ENCODE peak calls at places on chromosome 22, in seven cellular contexts. H is cardiac muscle cell, N is K562, A is osteocyte, B is nephron progenitor cell, X is lower leg skin, C is RWPE1. E is an unnamed sample.

GRCh38 chr22:36641902-36642640 is 61.5 kb downstream of the CACNG2 start:
- DNase-seq in C (peak; percentile 74), B (no peak), A (no peak), N (no peak), H (no peak), X (no peak), E (no peak)

GRCh38 chr22:28464179-28464578 is 215.5 kb downstream of the TTC28 start:
- DNase-seq in X (no peak), A (no peak), B (no peak), H (no peak), C (no peak), N (no peak), E (no peak)

GRCh38 chr22:18994780-18995711 is 59.0 kb upstream of the PRODH start:
- DNase-seq in C (no peak), X (peak; percentile 75), B (peak; percentile 38), N (peak; percentile 32), A (peak; percentile 75), H (peak; percentile 58), E (no peak)

GRCh38 chr22:20419664-20419951 is 18.0 kb downstream of the SCARF2 start:
- DNase-seq in A (no peak), X (peak; percentile 61), B (no peak), N (no peak), C (no peak), H (no peak), E (no peak)

GRCh38 chr22:45223304-45224117 is 17.2 kb downstream of the KIAA0930 start:
- DNase-seq in B (no peak), X (no peak), H (no peak), N (no peak), A (no peak), C (no peak), E (no peak)

GRCh38 chr22:27097481-27097880 is 440.1 kb downstream of the MIAT start:
- DNase-seq in H (no peak), X (no peak), C (no peak), A (no peak), B (no peak), N (no peak), E (no peak)

GRCh38 chr22:35451602-35452001 is 51.7 kb downstream of the MCM5 start:
- DNase-seq in X (no peak), H (no peak), N (no peak), B (no peak), C (no peak), A (no peak), E (no peak)

GRCh38 chr22:43173976-43174720 is 12.8 kb downstream of the TTLL12 start:
- DNase-seq in B (no peak), A (no peak), H (no peak), X (no peak), C (no peak), N (no peak), E (no peak)

GRCh38 chr22:17779286-17780115 is 5.2 kb upstream of the BID start:
- DNase-seq in B (no peak), C (no peak), A (no peak), N (peak; percentile 50), X (no peak), H (no peak), E (peak; percentile 86)

GRCh38 chr22:48485144-48486135 is 1342.2 kb downstream of the BRD1 start:
- DNase-seq in B (no peak), C (no peak), N (no peak), X (peak; percentile 74), H (no peak), A (no peak), E (no peak)

GRCh38 chr22:23216331-23217170 is 36.2 kb downstream of the BCR start:
- DNase-seq in C (no peak), H (no peak), A (no peak), X (no peak), B (no peak), N (peak; percentile 54), E (no peak)

GRCh38 chr22:35712672-35713071 is 5.0 kb upstream of the APOL5 start:
- DNase-seq in X (no peak), B (no peak), N (no peak), H (no peak), A (no peak), C (no peak), E (no peak)

GRCh38 chr22:50545522-50546325 is at the start of gene KLHDC7B:
- DNase-seq in C (no peak), N (no peak), X (no peak), H (no peak), A (no peak), B (no peak), E (peak; percentile 26)

GRCh38 chr22:24444729-24445466 is 17.5 kb downstream of the ADORA2A start:
- DNase-seq in X (no peak), N (no peak), B (peak; percentile 43), A (no peak), C (no peak), H (peak; percentile 25), E (no peak)

GRCh38 chr22:41983516-41983915 is 14.3 kb downstream of the SEPTIN3 start:
- DNase-seq in H (no peak), A (no peak), X (no peak), C (no peak), N (no peak), B (no peak), E (no peak)

GRCh38 chr22:39839917-39840510 is 53.5 kb downstream of the ENTHD1 start:
- DNase-seq in N (peak; percentile 27), X (no peak), B (no peak), C (no peak), H (no peak), A (no peak), E (peak; percentile 28)

GRCh38 chr22:32127904-32128303 is 31.2 kb downstream of the C22orf42 start:
- DNase-seq in C (no peak), B (no peak), N (peak; percentile 24), X (no peak), A (peak; percentile 74), H (no peak), E (no peak)
- TF ChIP-seq CTCF in C (no peak), B (peak; percentile 21), N (peak; percentile 35), X (no peak), A (no peak), H (no peak), E (no peak)

DNA sequence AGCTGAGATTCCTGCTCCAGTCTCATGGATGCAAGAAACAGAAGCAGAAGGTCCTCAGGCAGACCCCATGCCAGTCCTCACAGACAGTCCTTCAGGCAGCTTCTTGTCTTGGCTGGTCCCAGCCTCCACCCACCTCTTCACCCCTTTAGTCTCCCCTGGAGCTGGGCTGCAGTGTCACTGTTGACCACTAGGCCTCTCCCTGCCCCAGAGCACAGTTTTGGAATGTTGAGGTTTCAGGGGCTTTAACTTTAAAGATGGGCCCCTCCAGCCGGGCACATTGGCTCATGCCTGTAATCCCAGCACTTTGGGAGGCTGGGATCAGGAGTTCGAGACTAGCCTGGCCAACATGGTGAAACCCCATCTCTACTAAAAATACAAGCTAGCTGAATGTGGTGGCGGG is 39.5 kb upstream of the GCAT start:
- DNase-seq in N (peak; percentile 33), A (no peak), X (no peak), B (no peak), H (no peak), C (no peak), E (no peak)
- TF ChIP-seq CTCF in N (no peak), A (peak; percentile 23), X (no peak), B (peak; percentile 22), H (peak; percentile 28), C (no peak), E (no peak)

DNA sequence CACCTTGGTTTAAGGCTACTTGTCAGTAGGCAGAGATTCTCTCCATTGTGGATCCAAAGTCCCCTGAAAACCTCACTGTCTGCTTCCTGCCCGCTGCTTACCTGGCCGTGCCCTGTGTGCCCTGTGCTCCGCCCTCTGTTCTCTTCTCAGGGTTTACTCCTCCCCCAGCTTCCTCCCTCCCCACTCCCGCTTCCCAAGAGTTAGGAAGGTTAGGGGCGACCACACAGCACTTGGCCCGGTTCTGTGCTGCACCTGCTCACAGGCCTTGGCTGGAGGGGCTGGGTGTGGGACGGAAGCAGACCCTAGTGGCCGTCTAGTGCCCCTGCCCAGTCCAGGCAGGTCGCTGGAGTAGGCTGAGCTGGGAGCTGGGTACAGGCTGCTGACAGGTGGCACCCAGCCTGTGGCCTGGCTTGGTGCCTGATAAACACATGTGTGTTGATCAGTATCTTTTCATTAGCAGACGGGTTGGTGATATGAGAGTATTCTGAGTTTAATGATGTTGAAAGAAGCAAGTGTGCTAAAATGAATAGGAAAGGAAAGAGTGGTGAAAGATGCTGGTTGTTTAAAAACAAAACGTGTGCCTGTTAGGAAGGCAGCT is 40.5 kb downstream of the GRAMD4 start:
- DNase-seq in B (no peak), H (no peak), X (no peak), C (no peak), A (no peak), N (no peak), E (no peak)
- TF ChIP-seq CTCF in B (no peak), H (no peak), X (no peak), C (no peak), A (no peak), N (no peak), E (no peak)

GRCh38 chr22:30223303-30223702 is 23.3 kb downstream of the LIF start:
- DNase-seq in A (no peak), X (no peak), C (no peak), H (no peak), B (no peak), N (no peak), E (no peak)
- TF ChIP-seq CTCF in A (no peak), X (no peak), C (no peak), H (no peak), B (no peak), N (no peak), E (no peak)